ENCODE peak calls at places on chromosomes 3 and 15, in six cellular contexts. One of them, this sample, is unnamed.

GRCh38 chr3:13886593-13887129 is 6.8 kb upstream of the WNT7A start:
- DNase-seq in activated CD4-positive, alpha-beta T cell treated with anti-CD3 and anti-CD28 coated beads, Interleukin-2, amount 50 U/mL, for 48 hours: no peak
- DNase-seq in neuronal stem cell: no peak
- DNase-seq in astrocyte of the spinal cord: no peak
- DNase-seq in cardiac muscle cell: no peak
- DNase-seq in cardiac fibroblast: no peak
- DNase-seq in this sample: no peak

GRCh38 chr3:99902091-99902490 is 84.4 kb downstream of the CMSS1 start:
- DNase-seq in activated CD4-positive, alpha-beta T cell treated with anti-CD3 and anti-CD28 coated beads, Interleukin-2, amount 50 U/mL, for 48 hours: no peak
- DNase-seq in neuronal stem cell: no peak
- DNase-seq in astrocyte of the spinal cord: peak
- DNase-seq in cardiac muscle cell: no peak
- DNase-seq in cardiac fibroblast: peak
- DNase-seq in this sample: no peak

GRCh38 chr15:45441686-45442085 is 63.3 kb upstream of the GATM start:
- DNase-seq in activated CD4-positive, alpha-beta T cell treated with anti-CD3 and anti-CD28 coated beads, Interleukin-2, amount 50 U/mL, for 48 hours: no peak
- DNase-seq in neuronal stem cell: no peak
- DNase-seq in astrocyte of the spinal cord: no peak
- DNase-seq in cardiac muscle cell: peak
- DNase-seq in cardiac fibroblast: no peak
- DNase-seq in this sample: no peak

GRCh38 chr3:110752307-110752706 is 319.3 kb upstream of the NECTIN3 start:
- DNase-seq in activated CD4-positive, alpha-beta T cell treated with anti-CD3 and anti-CD28 coated beads, Interleukin-2, amount 50 U/mL, for 48 hours: no peak
- DNase-seq in neuronal stem cell: no peak
- DNase-seq in astrocyte of the spinal cord: no peak
- DNase-seq in cardiac muscle cell: no peak
- DNase-seq in cardiac fibroblast: no peak
- DNase-seq in this sample: no peak

GRCh38 chr3:112308151-112308911 is 14.3 kb upstream of the SLC9C1 start:
- DNase-seq in activated CD4-positive, alpha-beta T cell treated with anti-CD3 and anti-CD28 coated beads, Interleukin-2, amount 50 U/mL, for 48 hours: no peak
- DNase-seq in neuronal stem cell: peak
- DNase-seq in astrocyte of the spinal cord: peak
- DNase-seq in cardiac muscle cell: peak
- DNase-seq in cardiac fibroblast: peak
- DNase-seq in this sample: peak

GRCh38 chr3:9172851-9173320 is 76.6 kb downstream of the SRGAP3 start:
- DNase-seq in activated CD4-positive, alpha-beta T cell treated with anti-CD3 and anti-CD28 coated beads, Interleukin-2, amount 50 U/mL, for 48 hours: no peak
- DNase-seq in neuronal stem cell: no peak
- DNase-seq in astrocyte of the spinal cord: no peak
- DNase-seq in cardiac muscle cell: no peak
- DNase-seq in cardiac fibroblast: no peak
- DNase-seq in this sample: no peak

GRCh38 chr3:170778240-170779217 is 91.5 kb downstream of the RPL22L1 start:
- DNase-seq in activated CD4-positive, alpha-beta T cell treated with anti-CD3 and anti-CD28 coated beads, Interleukin-2, amount 50 U/mL, for 48 hours: no peak
- DNase-seq in neuronal stem cell: no peak
- DNase-seq in astrocyte of the spinal cord: no peak
- DNase-seq in cardiac muscle cell: no peak
- DNase-seq in cardiac fibroblast: no peak
- DNase-seq in this sample: no peak

GRCh38 chr3:143480306-143480852 is 360.8 kb downstream of the CHST2 start:
- DNase-seq in activated CD4-positive, alpha-beta T cell treated with anti-CD3 and anti-CD28 coated beads, Interleukin-2, amount 50 U/mL, for 48 hours: no peak
- DNase-seq in neuronal stem cell: no peak
- DNase-seq in astrocyte of the spinal cord: peak
- DNase-seq in cardiac muscle cell: no peak
- DNase-seq in cardiac fibroblast: peak
- DNase-seq in this sample: no peak

GRCh38 chr3:10361375-10361774 is 40.5 kb upstream of the SEC13 start:
- DNase-seq in activated CD4-positive, alpha-beta T cell treated with anti-CD3 and anti-CD28 coated beads, Interleukin-2, amount 50 U/mL, for 48 hours: no peak
- DNase-seq in neuronal stem cell: no peak
- DNase-seq in astrocyte of the spinal cord: no peak
- DNase-seq in cardiac muscle cell: no peak
- DNase-seq in cardiac fibroblast: no peak
- DNase-seq in this sample: no peak